ENCODE peak calls at places on chromosomes 1 and 21, in six cellular contexts. R, F, I, P, S and Y are unnamed samples.

GRCh38 chr1:42756956-42757891 is 9.6 kb downstream of the P3H1 start:
- DNase-seq in R (peak; percentile 71), F (peak; percentile 61), I (peak; percentile 81), P (no peak), S (peak; percentile 85), Y (peak; percentile 61)

GRCh38 chr1:219555031-219555667 is 57.8 kb downstream of the ZC3H11B start:
- DNase-seq in R (peak; percentile 7), F (no peak), I (peak; percentile 79), P (no peak), S (peak; percentile 71), Y (no peak)

GRCh38 chr1:48470506-48470905 is 1.5 kb downstream of the SPATA6 start:
- DNase-seq in R (peak; percentile 63), F (no peak), I (peak; percentile 42), P (peak; percentile 11), S (peak; percentile 57), Y (no peak)

GRCh38 chr1:23384312-23385058 is 14.8 kb upstream of the ZNF436 start:
- DNase-seq in R (peak; percentile 82), F (peak; percentile 78), I (no peak), P (no peak), S (peak; percentile 68), Y (no peak)

GRCh38 chr1:58434181-58434580 is 112.3 kb downstream of the OMA1 start:
- DNase-seq in R (no peak), F (no peak), I (no peak), P (no peak), S (no peak), Y (no peak)

GRCh38 chr1:22325531-22326371 is 125.9 kb upstream of the ZBTB40 start:
- DNase-seq in R (no peak), F (no peak), I (no peak), P (no peak), S (no peak), Y (no peak)

GRCh38 chr21:28113718-28114117 is 879.0 kb downstream of the LTN1 start:
- DNase-seq in R (no peak), F (no peak), I (no peak), P (no peak), S (no peak), Y (no peak)

GRCh38 chr1:196070940-196071339 is 537.3 kb downstream of the KCNT2 start:
- DNase-seq in R (no peak), F (no peak), I (no peak), P (no peak), S (peak; percentile 13), Y (no peak)

GRCh38 chr21:36551731-36552457 is 72.0 kb upstream of the CLDN14 start:
- DNase-seq in R (peak; percentile 93), F (peak; percentile 82), I (no peak), P (no peak), S (peak; percentile 16), Y (no peak)

GRCh38 chr1:16122361-16122881 is 33.4 kb downstream of the EPHA2 start:
- DNase-seq in R (peak; percentile 58), F (no peak), I (no peak), P (no peak), S (peak; percentile 73), Y (no peak)

GRCh38 chr1:84143796-84144565 is at the start of gene PRKACB:
- DNase-seq in R (peak; percentile 48), F (peak; percentile 4), I (no peak), P (no peak), S (peak; percentile 75), Y (no peak)

GRCh38 chr1:196355206-196355786 is 252.9 kb downstream of the KCNT2 start:
- DNase-seq in R (peak; percentile 42), F (peak; percentile 36), I (no peak), P (peak; percentile 8), S (peak; percentile 73), Y (no peak)

GRCh38 chr1:22780696-22781095 is 70.1 kb downstream of the EPHB2 start:
- DNase-seq in R (peak; percentile 35), F (no peak), I (peak; percentile 66), P (peak; percentile 22), S (peak; percentile 36), Y (peak; percentile 57)

GRCh38 chr21:33558777-33559421 is 16.1 kb downstream of the SON start:
- DNase-seq in R (no peak), F (no peak), I (no peak), P (no peak), S (no peak), Y (no peak)

GRCh38 chr1:180674603-180675530 is 43.0 kb downstream of the XPR1 start:
- DNase-seq in R (peak; percentile 38), F (no peak), I (no peak), P (no peak), S (peak; percentile 55), Y (no peak)

GRCh38 chr1:44024031-44024902 is 7.0 kb downstream of the SLC6A9 start:
- DNase-seq in R (no peak), F (no peak), I (no peak), P (no peak), S (no peak), Y (no peak)

GRCh38 chr21:30058928-30059327 is 107.7 kb downstream of the CLDN17 start:
- DNase-seq in R (no peak), F (no peak), I (no peak), P (no peak), S (peak; percentile 9), Y (no peak)

GRCh38 chr1:58819719-58820118 is 35.9 kb upstream of the JUN start:
- DNase-seq in R (no peak), F (no peak), I (no peak), P (no peak), S (peak; percentile 66), Y (no peak)

GRCh38 chr1:30087465-30087864 is 635.9 kb downstream of the MATN1 start:
- DNase-seq in R (no peak), F (peak; percentile 25), I (peak; percentile 69), P (peak; percentile 41), S (peak; percentile 4), Y (peak; percentile 39)

GRCh38 chr1:83509229-83509870 is 489.6 kb downstream of the TTLL7 start:
- DNase-seq in R (no peak), F (no peak), I (no peak), P (no peak), S (no peak), Y (no peak)

GRCh38 chr1:167791281-167792209 is 69.8 kb downstream of the MPZL1 start:
- DNase-seq in R (peak; percentile 99), F (peak; percentile 29), I (peak; percentile 56), P (no peak), S (peak; percentile 90), Y (no peak)

GRCh38 chr1:156112276-156113137 is 2.0 kb upstream of the LMNA start:
- DNase-seq in R (no peak), F (no peak), I (no peak), P (no peak), S (no peak), Y (no peak)

GRCh38 chr1:34266127-34266951 is 89.6 kb downstream of the C1orf94 start:
- DNase-seq in R (no peak), F (no peak), I (peak; percentile 47), P (peak; percentile 12), S (no peak), Y (no peak)

GRCh38 chr1:219174672-219175564 is 1.2 kb downstream of the LYPLAL1 start:
- DNase-seq in R (peak; percentile 97), F (peak; percentile 71), I (peak; percentile 54), P (no peak), S (peak; percentile 98), Y (no peak)

GRCh38 chr1:241998412-241998921 is 431 bp downstream of the MAP1LC3C start:
- DNase-seq in R (peak; percentile 97), F (peak; percentile 56), I (peak; percentile 60), P (peak; percentile 76), S (peak; percentile 79), Y (peak; percentile 69)

GRCh38 chr1:198889732-198890131 is 250.9 kb downstream of the PTPRC start:
- DNase-seq in R (no peak), F (no peak), I (no peak), P (no peak), S (no peak), Y (no peak)

GRCh38 chr21:39094847-39095525 is 88.3 kb downstream of the PSMG1 start:
- DNase-seq in R (peak; percentile 37), F (peak; percentile 70), I (no peak), P (no peak), S (peak; percentile 98), Y (no peak)

GRCh38 chr1:161486806-161487482 is 18.3 kb upstream of the FCGR2A start:
- DNase-seq in R (peak; percentile 81), F (peak; percentile 53), I (peak; percentile 83), P (peak; percentile 53), S (peak; percentile 84), Y (no peak)

GRCh38 chr1:10794724-10795304 is 1.6 kb downstream of the CASZ1 start:
- DNase-seq in R (no peak), F (no peak), I (peak; percentile 66), P (peak; percentile 18), S (peak; percentile 13), Y (peak; percentile 37)

GRCh38 chr1:39980555-39981313 is 25.8 kb downstream of the MFSD2A start:
- DNase-seq in R (no peak), F (no peak), I (no peak), P (no peak), S (no peak), Y (no peak)

GRCh38 chr21:24445517-24445916 is 1161.8 kb downstream of the MRPL39 start:
- DNase-seq in R (no peak), F (no peak), I (no peak), P (no peak), S (no peak), Y (no peak)

GRCh38 chr1:174692313-174692712 is 244.5 kb downstream of the GPR52 start:
- DNase-seq in R (peak; percentile 48), F (peak; percentile 43), I (no peak), P (no peak), S (peak; percentile 67), Y (no peak)

GRCh38 chr21:42561742-42562141 is 48.1 kb downstream of the SLC37A1 start:
- DNase-seq in R (no peak), F (no peak), I (no peak), P (no peak), S (no peak), Y (peak; percentile 9)

GRCh38 chr1:50976111-50976889 is 6.3 kb downstream of the CDKN2C start:
- DNase-seq in R (no peak), F (no peak), I (peak; percentile 49), P (no peak), S (no peak), Y (no peak)

GRCh38 chr1:38917337-38917736 is 24.3 kb downstream of the RHBDL2 start:
- DNase-seq in R (no peak), F (no peak), I (no peak), P (no peak), S (no peak), Y (no peak)

GRCh38 chr1:3577300-3577699 is 34.0 kb downstream of the MEGF6 start:
- DNase-seq in R (no peak), F (no peak), I (no peak), P (no peak), S (peak; percentile 13), Y (no peak)
- TF ChIP-seq CTCF in R (no peak), F (no peak), I (no peak), P (no peak), S (no peak), Y (no peak)

GRCh38 chr1:240190881-240191385 is 99.2 kb downstream of the FMN2 start:
- DNase-seq in R (peak; percentile 98), F (peak; percentile 95), I (peak; percentile 32), P (no peak), S (peak; percentile 91), Y (no peak)
- TF ChIP-seq CTCF in R (peak; percentile 79), F (peak; percentile 80), I (peak; percentile 60), P (peak; percentile 19), S (peak; percentile 64), Y (peak; percentile 18)

GRCh38 chr1:9792156-9793042 is 31.4 kb downstream of the CLSTN1 start:
- DNase-seq in R (peak; percentile 16), F (no peak), I (no peak), P (no peak), S (peak; percentile 48), Y (peak; percentile 53)
- TF ChIP-seq CTCF in R (no peak), F (no peak), I (no peak), P (no peak), S (peak; percentile 23), Y (no peak)

GRCh38 chr1:210292276-210292851 is 36.3 kb upstream of the HHAT start:
- DNase-seq in R (no peak), F (peak; percentile 54), I (peak; percentile 86), P (peak; percentile 45), S (no peak), Y (peak; percentile 59)
- TF ChIP-seq CTCF in R (no peak), F (peak; percentile 72), I (peak; percentile 59), P (no peak), S (no peak), Y (no peak)